ENCODE peak calls at places on chromosomes 3 and 15, in four cellular contexts. Z is hepatocyte, U is GM12865, D is left lung. T is an unnamed sample.

GRCh38 chr15:67101981-67102929 is 36.9 kb downstream of the SMAD3 start:
- DNase-seq in D (no peak), Z (no peak), U (peak; percentile 95), T (no peak)

GRCh38 chr3:192068464-192069254 is 607.7 kb downstream of the PYDC2 start:
- DNase-seq in Z (no peak), D (no peak), U (peak; percentile 61), T (no peak)

GRCh38 chr3:187973977-187974856 is 179.7 kb upstream of the LPP start:
- DNase-seq in U (no peak), Z (no peak), D (no peak), T (no peak)

GRCh38 chr3:158802399-158803023 is 657 bp downstream of the MFSD1 start:
- DNase-seq in Z (peak; percentile 46), U (peak; percentile 37), D (no peak), T (no peak)

GRCh38 chr15:91298101-91298500 is 198.0 kb downstream of the SV2B start:
- DNase-seq in D (no peak), U (no peak), Z (no peak), T (no peak)

GRCh38 chr3:18223591-18224338 is 201.4 kb downstream of the SATB1 start:
- DNase-seq in U (peak; percentile 70), D (no peak), Z (no peak), T (no peak)

GRCh38 chr3:179174898-179175297 is 26.7 kb downstream of the PIK3CA start:
- DNase-seq in U (peak; percentile 37), Z (no peak), D (no peak), T (no peak)

GRCh38 chr15:64747578-64747977 is 27.8 kb downstream of the RBPMS2 start:
- DNase-seq in D (no peak), Z (no peak), U (no peak), T (no peak)

GRCh38 chr3:33132019-33132360 is 18.2 kb downstream of the CRTAP start:
- DNase-seq in U (no peak), Z (no peak), D (no peak), T (no peak)

GRCh38 chr3:113006350-113007056 is 15.7 kb downstream of the GTPBP8 start:
- DNase-seq in U (no peak), D (no peak), Z (no peak), T (no peak)

GRCh38 chr3:105274958-105275357 is 91.8 kb upstream of the ALCAM start:
- DNase-seq in Z (no peak), U (no peak), D (no peak), T (no peak)

GRCh38 chr15:53473886-53474285 is 285.6 kb downstream of the WDR72 start:
- DNase-seq in Z (no peak), D (no peak), U (no peak), T (no peak)

GRCh38 chr15:49135893-49136292 is 19.5 kb downstream of the COPS2 start:
- DNase-seq in Z (no peak), D (no peak), U (no peak), T (no peak)

GRCh38 chr15:78167227-78167888 is 18.2 kb downstream of the IDH3A start:
- DNase-seq in D (no peak), Z (no peak), U (peak; percentile 91), T (no peak)

GRCh38 chr3:159273608-159274007 is 471.8 kb downstream of the MFSD1 start:
- DNase-seq in U (peak; percentile 41), Z (peak; percentile 74), D (no peak), T (peak; percentile 67)

GRCh38 chr3:78894787-78895186 is 873.0 kb downstream of the ROBO1 start:
- DNase-seq in Z (no peak), U (no peak), D (no peak), T (no peak)

GRCh38 chr3:46604127-46604526 is 8.2 kb upstream of the FAM240A start:
- DNase-seq in U (no peak), D (no peak), Z (no peak), T (no peak)

GRCh38 chr3:113268917-113269316 is 57.6 kb downstream of the BOC start:
- DNase-seq in Z (no peak), D (no peak), U (no peak), T (no peak)

GRCh38 chr3:157447026-157447694 is 10.5 kb downstream of the PTX3 start:
- DNase-seq in U (no peak), D (no peak), Z (peak; percentile 40), T (no peak)

GRCh38 chr15:70523192-70523591 is 240.2 kb downstream of the UACA start:
- DNase-seq in D (no peak), Z (no peak), U (no peak), T (no peak)

GRCh38 chr3:155664922-155665695 is 79.8 kb downstream of the PLCH1 start:
- DNase-seq in D (peak; percentile 64), Z (peak; percentile 57), U (no peak), T (no peak)

GRCh38 chr15:52094811-52095584 is 17.6 kb downstream of the BCL2L10 start:
- DNase-seq in D (no peak), Z (no peak), U (no peak), T (no peak)

GRCh38 chr3:15110201-15110600 is 11.3 kb upstream of the RBSN start:
- DNase-seq in Z (no peak), U (no peak), D (no peak), T (no peak)

GRCh38 chr15:67838789-67839332 is 984 bp downstream of the RNU6-1 start:
- DNase-seq in Z (peak; percentile 85), D (peak; percentile 76), U (no peak), T (peak; percentile 69)

GRCh38 chr3:31613654-31614053 is 80.9 kb downstream of the STT3B start:
- DNase-seq in Z (no peak), D (no peak), U (no peak), T (no peak)

GRCh38 chr15:90214553-90215205 is 13.5 kb downstream of the SEMA4B start:
- DNase-seq in U (peak; percentile 28), Z (peak; percentile 26), D (no peak), T (no peak)
- TF ChIP-seq CTCF in U (no peak), Z (no peak), D (peak; percentile 27), T (no peak)

GRCh38 chr15:55564347-55565145 is 23.6 kb downstream of the PYGO1 start:
- DNase-seq in U (no peak), D (no peak), Z (no peak), T (no peak)
- TF ChIP-seq CTCF in U (peak; percentile 19), D (no peak), Z (no peak), T (no peak)

GRCh38 chr3:16399473-16399872 is 114.0 kb downstream of the RFTN1 start:
- DNase-seq in D (no peak), Z (peak; percentile 41), U (peak; percentile 57), T (no peak)
- TF ChIP-seq CTCF in D (no peak), Z (no peak), U (peak; percentile 4), T (no peak)

GRCh38 chr3:118863731-118864322 is 170.8 kb downstream of the IGSF11 start:
- DNase-seq in U (peak; percentile 35), D (no peak), Z (no peak), T (no peak)
- TF ChIP-seq CTCF in U (peak; percentile 45), D (no peak), Z (no peak), T (no peak)

GRCh38 chr3:70970952-70971351 is 612.6 kb downstream of the FOXP1 start:
- DNase-seq in Z (no peak), D (no peak), U (no peak), T (no peak)

GRCh38 chr3:70972855-70973254 is 610.7 kb downstream of the FOXP1 start:
- DNase-seq in D (no peak), U (no peak), Z (no peak), T (no peak)

GRCh38 chr3:70974752-70975151 is 608.8 kb downstream of the FOXP1 start:
- DNase-seq in Z (no peak), U (no peak), D (no peak), T (no peak)

GRCh38 chr3:70973558-70973957 is 610.0 kb downstream of the FOXP1 start:
- DNase-seq in Z (no peak), U (no peak), D (no peak), T (no peak)

GRCh38 chr3:70970136-70970535 is 613.4 kb downstream of the FOXP1 start:
- DNase-seq in Z (no peak), U (no peak), D (no peak), T (no peak)
- TF ChIP-seq CTCF in Z (no peak), U (no peak), D (no peak), T (no peak)

GRCh38 chr3:84958495-84959469 is at the start of gene CADM2:
- DNase-seq in D (peak; percentile 82), U (peak; percentile 65), Z (peak; percentile 95), T (peak; percentile 89)
- TF ChIP-seq CTCF in D (no peak), U (no peak), Z (peak; percentile 44), T (no peak)

GRCh38 chr3:55471522-55472280 is 15.4 kb downstream of the WNT5A start:
- DNase-seq in D (no peak), Z (no peak), U (no peak), T (no peak)
- TF ChIP-seq CTCF in D (no peak), Z (no peak), U (no peak), T (no peak)

DNA sequence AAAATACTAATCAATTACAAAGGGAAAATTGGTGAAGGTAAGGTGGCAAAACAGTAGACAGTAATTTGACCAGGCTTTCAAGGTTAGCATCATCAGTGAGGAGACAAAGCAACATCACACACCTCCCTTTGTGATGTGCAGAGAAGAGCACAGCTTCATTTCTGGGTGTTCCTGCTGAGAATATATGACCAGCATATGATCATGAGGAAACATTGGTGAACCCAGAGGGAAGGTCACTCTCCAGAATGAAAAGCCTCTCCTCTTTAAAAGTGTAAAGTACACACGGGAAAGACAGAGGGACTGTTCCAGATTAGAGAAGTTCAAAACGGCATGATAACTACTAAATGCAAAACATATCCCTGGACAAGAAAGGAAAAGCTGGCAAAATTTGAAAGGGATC is 80.8 kb upstream of the MITF start:
- DNase-seq in Z (no peak), D (no peak), U (no peak), T (no peak)
- TF ChIP-seq CTCF in Z (no peak), D (no peak), U (no peak), T (no peak)

T was measured in mesothelial cell of epicardium.